ENCODE peak calls at places on chromosome 13, in six cellular contexts. Z is CD8-positive, alpha-beta T cell; E is left ventricle myocardium inferior; C is heart right ventricle; R is effector memory CD4-positive, alpha-beta T cell; B is HepG2. U is an unnamed sample.
A peak's percentile ranks its signal among the peaks of the same experiment; 100 is the strongest.

GRCh38 chr13:39684531-39685137 is 29.2 kb downstream of the COG6 start:
- DNase-seq in Z (no peak), E (no peak), C (no peak), R (no peak), B (peak; percentile 31), U (no peak)

GRCh38 chr13:108595416-108596257 is 33.8 kb upstream of the MYO16 start:
- DNase-seq in Z (no peak), E (no peak), C (no peak), R (no peak), B (no peak), U (no peak)

GRCh38 chr13:51479199-51479523 is 26.3 kb upstream of the INTS6 start:
- DNase-seq in Z (no peak), E (no peak), C (no peak), R (no peak), B (peak; percentile 51), U (no peak)

GRCh38 chr13:47679391-47679790 is 321.7 kb downstream of the SUCLA2 start:
- DNase-seq in Z (no peak), E (no peak), C (no peak), R (no peak), B (no peak), U (no peak)

GRCh38 chr13:99873832-99874430 is 97.6 kb downstream of the ZIC5 start:
- DNase-seq in Z (no peak), E (no peak), C (no peak), R (no peak), B (no peak), U (no peak)

GRCh38 chr13:33634526-33635111 is 183.3 kb upstream of the RFC3 start:
- DNase-seq in Z (no peak), E (no peak), C (no peak), R (no peak), B (no peak), U (no peak)

GRCh38 chr13:101157261-101157660 is 259.0 kb downstream of the NALCN start:
- DNase-seq in Z (no peak), E (no peak), C (no peak), R (no peak), B (no peak), U (no peak)

GRCh38 chr13:64397699-64398098 is 2832.4 kb downstream of the PCDH9 start:
- DNase-seq in Z (no peak), E (no peak), C (no peak), R (no peak), B (no peak), U (no peak)

GRCh38 chr13:38223093-38223492 is 126.6 kb upstream of the UFM1 start:
- DNase-seq in Z (no peak), E (no peak), C (no peak), R (no peak), B (peak; percentile 1), U (no peak)

GRCh38 chr13:104979281-104979680 is 1556.2 kb downstream of the EFNB2 start:
- DNase-seq in Z (no peak), E (no peak), C (no peak), R (no peak), B (no peak), U (no peak)

GRCh38 chr13:104980571-104980970 is 1554.9 kb downstream of the EFNB2 start:
- DNase-seq in Z (no peak), E (no peak), C (no peak), R (no peak), B (no peak), U (no peak)

GRCh38 chr13:104987621-104988020 is 1547.8 kb downstream of the EFNB2 start:
- DNase-seq in Z (no peak), E (no peak), C (no peak), R (no peak), B (no peak), U (no peak)

DNA sequence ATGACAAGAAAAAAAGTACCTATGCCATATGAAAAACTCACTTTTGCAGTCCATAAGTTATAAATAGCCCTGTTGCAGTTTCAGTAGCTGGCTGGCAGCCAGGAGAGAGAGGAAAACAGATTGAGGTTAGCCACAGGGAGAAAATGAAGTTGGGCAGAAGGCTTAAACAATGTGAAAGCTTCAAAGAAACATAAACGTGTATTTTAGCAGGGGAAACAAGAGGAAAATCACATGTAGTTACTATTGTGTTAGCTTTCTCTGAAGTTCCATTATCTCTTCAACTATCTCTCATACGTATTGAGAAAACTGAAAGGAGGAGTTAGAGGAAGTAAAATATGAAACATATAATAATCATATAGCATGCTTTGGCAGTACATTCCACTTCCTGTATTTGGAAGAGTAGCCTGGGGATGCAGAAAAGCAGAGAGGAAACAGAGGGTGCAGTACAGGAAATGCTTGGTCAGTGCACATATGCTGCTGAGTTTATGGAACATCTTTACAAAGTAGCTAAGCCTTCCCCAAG is 1551.1 kb downstream of the EFNB2 start:
- DNase-seq in Z (no peak), E (peak; percentile 49), C (peak; percentile 50), R (no peak), B (no peak), U (no peak)
- H3K4me3 ChIP-seq in Z (no peak overlapping the region), E (no peak overlapping the region), C (peak overlapping the region; percentile 12), R (no peak overlapping the region), B (no peak overlapping the region), U (no peak overlapping the region)

GRCh38 chr13:30796833-30797601 is 61.7 kb downstream of the ALOX5AP start:
- DNase-seq in Z (no peak), E (no peak), C (no peak), R (no peak), B (no peak), U (no peak)
- H3K4me3 ChIP-seq in Z (no peak overlapping the region), E (peak overlapping the region; percentile 20), C (no peak overlapping the region), R (peak overlapping the region; percentile 5), B (peak overlapping the region; percentile 29), U (no peak overlapping the region)

GRCh38 chr13:42275506-42275905 is 3.6 kb downstream of the AKAP11 start:
- DNase-seq in Z (no peak), E (no peak), C (no peak), R (no peak), B (no peak), U (no peak)
- H3K4me3 ChIP-seq in Z (no peak overlapping the region), E (no peak overlapping the region), C (no peak overlapping the region), R (no peak overlapping the region), B (no peak overlapping the region), U (no peak overlapping the region)

DNA sequence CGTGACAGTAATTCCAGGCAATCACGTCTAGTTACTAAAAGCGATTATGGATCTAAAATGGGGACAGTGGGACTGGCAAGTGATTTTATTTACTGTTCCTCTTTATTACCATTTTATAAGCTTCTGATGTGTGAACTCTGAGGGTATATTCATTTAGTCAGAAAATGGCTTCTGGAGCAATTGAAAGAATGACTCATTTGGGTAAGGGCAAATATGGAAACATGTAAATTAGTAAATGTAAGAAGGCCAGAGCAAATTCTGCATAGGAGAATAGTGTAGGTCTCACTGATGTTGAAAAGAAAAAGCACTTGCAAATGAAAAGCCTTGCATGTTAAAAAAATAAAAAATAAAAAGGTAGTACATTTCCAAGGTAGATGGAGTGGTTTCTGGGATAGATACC is 262.2 kb downstream of the KLF5 start:
- DNase-seq in Z (no peak), E (no peak), C (no peak), R (no peak), B (no peak), U (no peak)
- H3K4me3 ChIP-seq in Z (no peak overlapping the region), E (no peak overlapping the region), C (no peak overlapping the region), R (no peak overlapping the region), B (no peak overlapping the region), U (no peak overlapping the region)

GRCh38 chr13:28533049-28533436 is 38.1 kb upstream of the FLT1 start:
- DNase-seq in Z (no peak), E (no peak), C (peak; percentile 23), R (no peak), B (no peak), U (no peak)
- H3K4me3 ChIP-seq in Z (no peak overlapping the region), E (peak overlapping the region; percentile 69), C (peak overlapping the region; percentile 54), R (no peak overlapping the region), B (peak overlapping the region; percentile 53), U (peak overlapping the region; percentile 39)

GRCh38 chr13:20942938-20943518 is 40.5 kb upstream of the XPO4 start:
- DNase-seq in Z (no peak), E (no peak), C (no peak), R (no peak), B (no peak), U (no peak)
- H3K4me3 ChIP-seq in Z (no peak overlapping the region), E (no peak overlapping the region), C (no peak overlapping the region), R (no peak overlapping the region), B (peak overlapping the region; percentile 57), U (no peak overlapping the region)

GRCh38 chr13:113183450-113184129 is 24.9 kb downstream of the PCID2 start:
- DNase-seq in Z (no peak), E (no peak), C (no peak), R (no peak), B (peak; percentile 85), U (no peak)

GRCh38 chr13:113184568-113185440 is 23.7 kb downstream of the PCID2 start:
- DNase-seq in Z (peak; percentile 35), E (no peak), C (no peak), R (no peak), B (no peak), U (no peak)

GRCh38 chr13:113186061-113186900 is 22.2 kb downstream of the PCID2 start:
- DNase-seq in Z (no peak), E (no peak), C (no peak), R (no peak), B (no peak), U (no peak)

GRCh38 chr13:113187905-113188595 is 20.4 kb downstream of the PCID2 start:
- DNase-seq in Z (no peak), E (no peak), C (no peak), R (no peak), B (no peak), U (no peak)

GRCh38 chr13:113187263-113187669 is 21.2 kb downstream of the PCID2 start:
- DNase-seq in Z (no peak), E (peak; percentile 87), C (peak; percentile 89), R (peak; percentile 24), B (peak; percentile 83), U (peak; percentile 97)
- H3K4me3 ChIP-seq in Z (no peak overlapping the region), E (peak overlapping the region; percentile 24), C (peak overlapping the region; percentile 18), R (no peak overlapping the region), B (no peak overlapping the region), U (no peak overlapping the region)

GRCh38 chr13:76884571-76885202 is 1.5 kb downstream of the KCTD12 start:
- DNase-seq in Z (no peak), E (no peak), C (peak; percentile 11), R (no peak), B (no peak), U (no peak)

GRCh38 chr13:76885203-76886004 is 801 bp downstream of the KCTD12 start:
- DNase-seq in Z (peak; percentile 40), E (peak; percentile 81), C (peak; percentile 82), R (peak; percentile 21), B (no peak), U (peak; percentile 83)

GRCh38 chr13:76887070-76887563 is 912 bp upstream of the KCTD12 start:
- DNase-seq in Z (no peak), E (peak; percentile 16), C (peak; percentile 21), R (no peak), B (no peak), U (no peak)

GRCh38 chr13:76886292-76887061 is at the start of gene KCTD12:
- DNase-seq in Z (peak; percentile 67), E (peak; percentile 93), C (peak; percentile 90), R (peak; percentile 65), B (no peak), U (peak; percentile 89)

DNA sequence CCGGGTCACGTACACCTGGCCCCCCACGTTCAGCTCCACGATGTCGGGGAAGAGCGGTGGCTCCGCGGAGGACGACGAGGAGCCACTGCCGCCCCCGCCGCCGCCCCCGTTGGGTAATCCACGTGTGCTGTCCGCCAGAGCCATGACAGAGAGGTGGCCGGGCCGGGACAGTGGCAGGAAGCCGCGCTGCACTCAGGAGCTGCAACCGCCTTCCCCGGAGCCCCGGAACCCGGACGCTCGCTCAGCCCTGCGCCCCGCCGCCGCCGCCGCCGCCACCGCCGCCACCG is 257 bp downstream of the KCTD12 start:
- DNase-seq in Z (no peak), E (no peak), C (no peak), R (no peak), B (no peak), U (no peak)
- H3K4me3 ChIP-seq in Z (peak overlapping the region; percentile 82), E (peak overlapping the region; percentile 94), C (peak overlapping the region; percentile 83), R (peak overlapping the region; percentile 72), B (peak overlapping the region; percentile 59), U (peak overlapping the region; percentile 82)

U was measured in right atrium auricular region.